ENCODE peak calls at places on chromosome 17, in ten cellular contexts. S is cardiac muscle cell; C is neural progenitor cell; T is ovary; F is left ventricle myocardium inferior; Q is right lobe of liver; N is heart left ventricle; R is ascending aorta; Z is Peyer's patch; H is CD8-positive, alpha-beta T cell. X is an unnamed sample. For H3K9me3 and H3K4me1, the result is how much of the 10 kb centered on the place peaks cover.

GRCh38 chr17:77354721-77355455 is 214.1 kb downstream of the SEC14L1 start:
- DNase-seq in R (no peak), H (peak), N (peak), Q (peak), F (peak), T (peak), Z (peak), C (no peak), S (peak), X (peak)

GRCh38 chr17:32732900-32733299 is 144.0 kb downstream of the MYO1D start:
- DNase-seq in Z (no peak), T (no peak), F (no peak), S (no peak), C (no peak), H (no peak), Q (no peak), N (peak), R (no peak), X (no peak)

GRCh38 chr17:20187049-20187448 is 177.9 kb downstream of the SPECC1 start:
- DNase-seq in S (peak), H (no peak), N (no peak), R (no peak), T (no peak), F (no peak), C (no peak), Z (no peak), Q (no peak), X (no peak)

GRCh38 chr17:71502443-71502842 is 618.4 kb upstream of the SOX9 start:
- DNase-seq in S (no peak), Z (no peak), F (no peak), N (no peak), H (no peak), R (no peak), C (no peak), Q (no peak), T (no peak), X (no peak)

GRCh38 chr17:5672815-5673430 is 88.6 kb upstream of the NLRP1 start:
- DNase-seq in Q (no peak), Z (no peak), C (no peak), T (no peak), R (no peak), F (no peak), S (no peak), N (no peak), H (no peak), X (no peak)

GRCh38 chr17:79349506-79350400 is 261.1 kb downstream of the RBFOX3 start:
- DNase-seq in S (no peak), C (no peak), Q (no peak), H (no peak), Z (no peak), T (no peak), R (no peak), N (peak), F (no peak), X (no peak)

GRCh38 chr17:12256380-12256995 is 235.8 kb downstream of the MAP2K4 start:
- DNase-seq in F (no peak), C (peak), T (peak), S (peak), Z (peak), H (no peak), Q (no peak), N (no peak), R (no peak), X (peak)

GRCh38 chr17:57704448-57704847 is 40.7 kb downstream of the CCDC182 start:
- DNase-seq in F (no peak), C (no peak), Q (no peak), R (no peak), S (no peak), T (no peak), N (no peak), H (no peak), Z (no peak), X (no peak)

GRCh38 chr17:38871992-38872605 is 2.2 kb downstream of the LASP1 start:
- DNase-seq in F (no peak), N (peak), Z (no peak), R (no peak), Q (no peak), T (no peak), H (no peak), S (no peak), C (no peak), X (no peak)

DNA sequence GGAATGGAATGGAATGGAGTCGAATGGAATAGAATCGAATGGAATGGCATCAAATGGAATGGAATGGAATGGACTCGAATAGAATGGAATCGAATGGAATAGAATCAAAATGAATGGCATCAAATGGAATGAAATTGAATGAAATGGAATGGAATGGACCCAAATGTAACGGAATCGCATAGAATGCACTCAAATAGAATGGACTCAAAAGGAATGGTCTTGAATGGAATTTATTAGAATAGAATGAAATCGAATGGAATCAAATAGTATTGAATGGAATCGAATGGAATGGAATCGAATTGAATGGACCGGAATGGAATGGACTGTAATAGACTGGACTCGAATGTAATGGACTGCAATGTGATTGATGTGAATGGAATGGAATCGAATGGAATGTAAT is 501.4 kb upstream of the WSB1 start:
- DNase-seq in R (no peak), F (no peak), C (no peak), Z (no peak), T (no peak), Q (no peak), N (no peak), S (peak), H (no peak), X (no peak)
- H3K9me3 ChIP-seq in R (under half), F (half or more), C (half or more), Z (half or more), T (under half), Q (under half), N (half or more), S (under half), H (under half), X (under half)

DNA sequence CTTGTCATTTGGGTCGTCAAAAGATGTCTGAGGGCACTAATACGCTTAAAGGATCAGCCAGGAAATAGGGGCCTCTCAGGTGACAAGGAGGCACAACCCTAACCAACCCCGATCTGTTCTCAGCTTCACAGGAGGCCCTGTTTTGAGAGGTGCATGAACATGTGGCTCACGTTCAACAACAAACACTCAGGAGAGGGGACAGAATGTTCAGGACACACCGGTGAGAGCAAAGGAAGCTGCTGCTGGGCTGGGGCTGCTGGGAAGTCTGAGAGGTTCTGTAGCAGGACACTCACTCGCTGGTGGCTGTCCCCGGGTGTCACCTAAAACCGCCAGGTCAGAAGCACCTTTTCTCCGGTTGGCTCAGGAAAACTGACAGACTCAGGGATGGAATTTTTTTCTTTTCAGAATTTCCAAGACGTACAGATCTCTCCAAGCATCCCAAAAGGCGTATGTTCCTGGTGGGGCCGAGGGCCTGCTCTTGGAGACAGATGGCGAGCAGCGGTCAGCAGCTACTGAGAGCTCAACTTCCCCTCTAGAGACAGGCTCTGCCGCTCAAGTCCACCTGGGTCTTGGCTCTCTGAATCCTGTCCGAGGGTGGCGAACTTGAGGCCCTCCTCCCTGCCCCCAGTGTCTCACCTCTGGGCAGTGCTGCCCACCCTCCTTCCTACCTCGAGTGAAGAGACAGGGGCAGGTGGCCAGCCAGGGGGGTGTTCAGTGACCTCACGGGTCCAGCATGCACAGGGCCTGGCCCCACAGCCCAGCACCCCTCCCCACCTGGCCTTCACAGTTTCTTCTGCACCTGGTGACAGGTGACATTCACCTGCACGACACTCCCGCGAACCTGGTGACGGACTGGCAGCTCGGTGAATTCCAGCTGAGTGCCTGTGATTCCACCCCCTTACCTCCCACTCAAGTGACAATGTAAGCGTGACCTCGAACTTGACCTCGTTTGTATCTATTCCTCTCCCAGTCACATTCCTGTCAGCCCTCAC is 22.9 kb downstream of the CLUH start:
- DNase-seq in N (no peak), F (peak), S (no peak), C (no peak), T (peak), H (peak), Q (peak), R (no peak), Z (peak), X (peak)
- H3K27ac ChIP-seq in N (no peak), F (peak), S (peak), C (no peak), T (no peak), H (no peak), Q (no peak), R (no peak), Z (no peak), X (peak)

DNA sequence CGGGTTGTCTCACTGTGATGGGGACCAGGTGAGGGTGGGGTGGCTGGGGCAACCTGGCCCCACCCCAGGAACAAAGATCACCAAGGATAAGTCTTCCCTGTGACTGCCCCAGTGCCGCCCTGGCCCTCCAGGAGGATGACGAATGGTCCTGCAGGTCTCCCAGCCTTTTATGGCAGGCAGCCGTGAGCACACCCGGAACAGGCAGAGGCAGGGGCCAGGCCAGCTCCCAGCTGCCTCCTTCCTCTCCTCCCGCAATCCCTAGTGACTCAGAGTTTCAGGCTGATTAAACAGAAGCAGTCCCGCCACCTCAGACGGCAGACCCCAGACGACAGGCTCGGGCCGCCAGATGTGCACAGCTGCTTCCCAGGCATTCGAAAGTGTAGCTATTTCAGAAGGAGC is 13.3 kb downstream of the JUP start:
- DNase-seq in Q (peak), F (peak), R (peak), T (peak), Z (peak), N (peak), S (peak), H (no peak), C (peak), X (peak)
- H3K4me1 ChIP-seq in Q (under half), F (half or more), R (under half), T (under half), Z (under half), N (half or more), S (under half), H (under half), C (under half), X (under half)

GRCh38 chr17:21774263-21774662 is 81.9 kb downstream of the KCNJ18 start:
- DNase-seq in Z (no peak), T (no peak), F (no peak), C (no peak), S (no peak), N (no peak), Q (no peak), H (no peak), R (no peak), X (no peak)

GRCh38 chr17:21772321-21772720 is 80.0 kb downstream of the KCNJ18 start:
- DNase-seq in T (no peak), Q (no peak), S (no peak), F (no peak), Z (no peak), C (no peak), N (no peak), R (no peak), H (no peak), X (no peak)
- H3K9me3 ChIP-seq in T (under half), Q (under half), S (under half), F (under half), Z (under half), C (under half), N (under half), R (under half), H (under half), X (under half)

GRCh38 chr17:76173474-76173873 is 32.4 kb upstream of the FOXJ1 start:
- DNase-seq in F (no peak), R (no peak), T (no peak), H (no peak), Q (no peak), Z (no peak), C (no peak), S (no peak), N (no peak), X (no peak)
- H3K27ac ChIP-seq in F (no peak), R (no peak), T (no peak), H (no peak), Q (no peak), Z (no peak), C (no peak), S (no peak), N (no peak), X (no peak)

GRCh38 chr17:44831270-44831770 is 1.2 kb upstream of the GJC1 start:
- DNase-seq in S (no peak), T (no peak), H (no peak), Q (no peak), Z (no peak), C (no peak), N (no peak), R (no peak), F (no peak), X (no peak)

GRCh38 chr17:44828919-44829557 is 1.0 kb downstream of the GJC1 start:
- DNase-seq in F (no peak), Q (no peak), Z (no peak), T (no peak), S (peak), H (peak), C (no peak), N (no peak), R (no peak), X (no peak)

GRCh38 chr17:44827863-44828262 is 2.2 kb downstream of the GJC1 start:
- DNase-seq in T (no peak), Z (no peak), R (no peak), S (no peak), Q (no peak), N (no peak), C (no peak), H (no peak), F (no peak), X (no peak)

GRCh38 chr17:44830359-44831269 is 527 bp upstream of the GJC1 start:
- DNase-seq in R (no peak), C (peak), Q (no peak), T (no peak), N (no peak), S (peak), F (no peak), H (peak), Z (no peak), X (peak)

GRCh38 chr17:44829558-44830358 is at the start of gene GJC1:
- DNase-seq in Z (no peak), Q (no peak), F (peak), N (peak), S (peak), R (no peak), T (no peak), C (peak), H (peak), X (peak)
- H3K4me1 ChIP-seq in Z (under half), Q (under half), F (half or more), N (under half), S (under half), R (under half), T (under half), C (under half), H (under half), X (under half)

GRCh38 chr17:9883451-9883850 is 21.6 kb downstream of the RCVRN start:
- DNase-seq in C (no peak), S (no peak), H (no peak), F (no peak), N (no peak), R (no peak), Z (no peak), T (no peak), Q (no peak), X (no peak)

GRCh38 chr17:9887521-9887920 is 17.6 kb downstream of the RCVRN start:
- DNase-seq in H (no peak), Q (no peak), S (no peak), N (peak), F (no peak), R (no peak), T (no peak), C (no peak), Z (no peak), X (no peak)

GRCh38 chr17:9890124-9890523 is 14.9 kb downstream of the RCVRN start:
- DNase-seq in R (no peak), Q (no peak), C (peak), N (no peak), T (no peak), H (no peak), F (no peak), Z (no peak), S (peak), X (no peak)

GRCh38 chr17:9880582-9880999 is 24.5 kb downstream of the RCVRN start:
- DNase-seq in T (no peak), Z (no peak), N (no peak), F (no peak), H (no peak), Q (no peak), S (peak), R (no peak), C (no peak), X (no peak)

GRCh38 chr17:9886141-9886930 is 18.7 kb downstream of the RCVRN start:
- DNase-seq in C (no peak), T (no peak), N (no peak), F (no peak), Q (no peak), Z (no peak), R (no peak), H (no peak), S (no peak), X (no peak)
- H3K9me3 ChIP-seq in C (under half), T (under half), N (under half), F (under half), Q (under half), Z (under half), R (under half), H (under half), S (under half), X (under half)

DNA sequence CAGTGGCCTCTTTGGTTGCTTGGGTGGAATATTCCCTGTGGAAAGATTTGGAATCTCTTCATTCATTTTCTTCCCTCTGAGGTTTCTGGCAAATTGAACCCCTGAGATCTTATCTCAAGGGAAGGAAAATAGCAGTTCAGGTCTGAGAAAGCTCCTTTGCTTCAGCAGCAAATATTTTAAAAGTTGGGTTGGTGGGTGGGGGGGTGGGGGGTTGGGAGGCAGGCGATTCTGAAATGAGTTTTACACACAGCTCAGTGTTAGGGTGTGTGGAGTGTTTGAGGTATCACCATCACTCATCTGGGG is 6.9 kb downstream of the TBX2 start:
- DNase-seq in Q (no peak), F (no peak), N (no peak), C (no peak), R (no peak), S (no peak), T (no peak), H (no peak), Z (no peak), X (no peak)
- H3K27ac ChIP-seq in Q (peak), F (peak), N (peak), C (no peak), R (peak), S (peak), T (no peak), H (no peak), Z (no peak), X (no peak)

GRCh38 chr17:50209472-50210248 is 8.2 kb upstream of the COL1A1 start:
- DNase-seq in Q (no peak), T (peak), C (peak), R (peak), F (peak), N (peak), H (no peak), S (peak), Z (peak), X (peak)
- H3K4me1 ChIP-seq in Q (under half), T (under half), C (under half), R (under half), F (half or more), N (half or more), H (under half), S (half or more), Z (under half), X (under half)

GRCh38 chr17:26809033-26809432 is 484.9 kb upstream of the WSB1 start:
- DNase-seq in C (no peak), T (no peak), R (no peak), N (no peak), Q (no peak), F (no peak), S (no peak), Z (no peak), H (no peak), X (no peak)
- H3K9me3 ChIP-seq in C (half or more), T (under half), R (under half), N (half or more), Q (under half), F (half or more), S (under half), Z (under half), H (under half), X (under half)

X was measured in right cardiac atrium.